ENCODE peak calls at places on chromosomes 6 and 20, in eight cellular contexts. One of them, this sample, is unnamed.

GRCh38 chr6:163170294-163170883 is 244.1 kb upstream of the QKI start:
- DNase-seq in A549: peak
- DNase-seq in GM13977: no peak
- DNase-seq in neural crest cell: no peak
- DNase-seq in choroid plexus epithelial cell: peak
- DNase-seq in HFFc6: no peak
- DNase-seq in NB4: peak
- DNase-seq in LNCaP clone FGC: no peak
- DNase-seq in this sample: peak

GRCh38 chr6:121442591-121442990 is 7.1 kb downstream of the GJA1 start:
- DNase-seq in neural crest cell: no peak
- DNase-seq in LNCaP clone FGC: no peak
- DNase-seq in choroid plexus epithelial cell: no peak
- DNase-seq in A549: no peak
- DNase-seq in HFFc6: no peak
- DNase-seq in NB4: no peak
- DNase-seq in GM13977: no peak
- DNase-seq in this sample: no peak

GRCh38 chr20:33563788-33564187 is 73.9 kb downstream of the CBFA2T2 start:
- DNase-seq in choroid plexus epithelial cell: no peak
- DNase-seq in HFFc6: no peak
- DNase-seq in LNCaP clone FGC: no peak
- DNase-seq in GM13977: no peak
- DNase-seq in neural crest cell: no peak
- DNase-seq in NB4: no peak
- DNase-seq in A549: no peak
- DNase-seq in this sample: no peak

GRCh38 chr6:109031416-109031815 is 63.2 kb downstream of the SESN1 start:
- DNase-seq in GM13977: no peak
- DNase-seq in choroid plexus epithelial cell: no peak
- DNase-seq in LNCaP clone FGC: no peak
- DNase-seq in neural crest cell: no peak
- DNase-seq in NB4: no peak
- DNase-seq in A549: no peak
- DNase-seq in HFFc6: no peak
- DNase-seq in this sample: no peak

GRCh38 chr6:13447949-13448724 is 39.3 kb downstream of the GFOD1 start:
- DNase-seq in GM13977: no peak
- DNase-seq in choroid plexus epithelial cell: no peak
- DNase-seq in HFFc6: no peak
- DNase-seq in neural crest cell: no peak
- DNase-seq in NB4: peak
- DNase-seq in LNCaP clone FGC: no peak
- DNase-seq in A549: no peak
- DNase-seq in this sample: no peak

GRCh38 chr6:27867051-27867940 is 44.9 kb downstream of the OR2B2 start:
- DNase-seq in choroid plexus epithelial cell: peak
- DNase-seq in NB4: peak
- DNase-seq in neural crest cell: peak
- DNase-seq in GM13977: peak
- DNase-seq in HFFc6: peak
- DNase-seq in LNCaP clone FGC: no peak
- DNase-seq in A549: no peak
- DNase-seq in this sample: peak

GRCh38 chr6:142613981-142614380 is 312.2 kb downstream of the ADGRG6 start:
- DNase-seq in neural crest cell: no peak
- DNase-seq in A549: no peak
- DNase-seq in NB4: no peak
- DNase-seq in choroid plexus epithelial cell: no peak
- DNase-seq in LNCaP clone FGC: no peak
- DNase-seq in HFFc6: no peak
- DNase-seq in GM13977: no peak
- DNase-seq in this sample: no peak

GRCh38 chr20:41960166-41960565 is 342.0 kb upstream of the CHD6 start:
- DNase-seq in LNCaP clone FGC: no peak
- DNase-seq in HFFc6: no peak
- DNase-seq in choroid plexus epithelial cell: no peak
- DNase-seq in GM13977: no peak
- DNase-seq in neural crest cell: no peak
- DNase-seq in A549: no peak
- DNase-seq in NB4: no peak
- DNase-seq in this sample: no peak

GRCh38 chr6:32113386-32114352 is 4.5 kb upstream of the TNXB start:
- DNase-seq in LNCaP clone FGC: no peak
- DNase-seq in choroid plexus epithelial cell: peak
- DNase-seq in NB4: no peak
- DNase-seq in neural crest cell: no peak
- DNase-seq in GM13977: no peak
- DNase-seq in A549: peak
- DNase-seq in HFFc6: peak
- DNase-seq in this sample: no peak

GRCh38 chr6:131867744-131868143 is 59.9 kb downstream of the ENPP1 start:
- DNase-seq in LNCaP clone FGC: no peak
- DNase-seq in A549: no peak
- DNase-seq in neural crest cell: no peak
- DNase-seq in HFFc6: no peak
- DNase-seq in choroid plexus epithelial cell: peak
- DNase-seq in GM13977: no peak
- DNase-seq in NB4: no peak
- DNase-seq in this sample: no peak

GRCh38 chr20:23082846-23083552 is 3.1 kb downstream of the CD93 start:
- DNase-seq in NB4: peak
- DNase-seq in HFFc6: no peak
- DNase-seq in choroid plexus epithelial cell: no peak
- DNase-seq in neural crest cell: no peak
- DNase-seq in LNCaP clone FGC: no peak
- DNase-seq in GM13977: no peak
- DNase-seq in A549: no peak
- DNase-seq in this sample: no peak

DNA sequence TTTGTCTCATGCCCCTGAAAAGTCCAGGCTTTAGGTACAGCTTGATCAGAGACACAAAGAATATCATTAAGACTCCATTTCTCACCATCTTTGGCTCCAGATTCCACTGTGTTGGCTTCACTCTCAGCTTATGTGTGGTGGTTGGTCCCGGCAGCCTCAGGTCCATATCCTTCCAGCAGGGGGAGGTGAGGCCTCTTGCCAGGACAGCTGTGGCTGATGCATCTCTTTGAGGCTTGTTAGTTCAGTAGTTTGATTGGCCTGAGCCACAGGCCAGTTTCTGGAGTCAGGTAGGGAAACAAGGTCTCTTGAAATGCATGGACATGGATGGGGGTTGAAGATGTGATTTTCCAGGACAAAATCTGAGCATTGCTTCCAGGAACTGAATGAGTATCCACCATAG is 62.4 kb downstream of the JAG1 start:
- DNase-seq in A549: no peak
- DNase-seq in choroid plexus epithelial cell: peak
- DNase-seq in LNCaP clone FGC: no peak
- DNase-seq in GM13977: peak
- DNase-seq in HFFc6: peak
- DNase-seq in NB4: peak
- DNase-seq in neural crest cell: no peak
- DNase-seq in this sample: peak
- TF ChIP-seq CTCF in A549: peak
- TF ChIP-seq CTCF in choroid plexus epithelial cell: peak
- TF ChIP-seq CTCF in LNCaP clone FGC: peak
- TF ChIP-seq CTCF in GM13977: peak
- TF ChIP-seq CTCF in HFFc6: peak
- TF ChIP-seq CTCF in NB4: peak
- TF ChIP-seq CTCF in neural crest cell: peak
- TF ChIP-seq CTCF in this sample: no peak

GRCh38 chr6:30829016-30829415 is 55.3 kb upstream of the DDR1 start:
- DNase-seq in neural crest cell: no peak
- DNase-seq in A549: no peak
- DNase-seq in LNCaP clone FGC: no peak
- DNase-seq in choroid plexus epithelial cell: no peak
- DNase-seq in GM13977: no peak
- DNase-seq in NB4: no peak
- DNase-seq in HFFc6: no peak
- DNase-seq in this sample: no peak

GRCh38 chr6:30821862-30822784 is 62.2 kb upstream of the DDR1 start:
- DNase-seq in HFFc6: peak
- DNase-seq in NB4: peak
- DNase-seq in neural crest cell: no peak
- DNase-seq in A549: peak
- DNase-seq in choroid plexus epithelial cell: peak
- DNase-seq in GM13977: peak
- DNase-seq in LNCaP clone FGC: no peak
- DNase-seq in this sample: peak

GRCh38 chr6:30826961-30827342 is 57.4 kb upstream of the DDR1 start:
- DNase-seq in GM13977: no peak
- DNase-seq in neural crest cell: no peak
- DNase-seq in HFFc6: no peak
- DNase-seq in NB4: no peak
- DNase-seq in LNCaP clone FGC: no peak
- DNase-seq in A549: no peak
- DNase-seq in choroid plexus epithelial cell: no peak
- DNase-seq in this sample: no peak

GRCh38 chr6:30828027-30828962 is 56.0 kb upstream of the DDR1 start:
- DNase-seq in HFFc6: peak
- DNase-seq in A549: peak
- DNase-seq in neural crest cell: peak
- DNase-seq in choroid plexus epithelial cell: peak
- DNase-seq in NB4: peak
- DNase-seq in GM13977: peak
- DNase-seq in LNCaP clone FGC: peak
- DNase-seq in this sample: peak

GRCh38 chr6:30824698-30825097 is 59.6 kb upstream of the DDR1 start:
- DNase-seq in choroid plexus epithelial cell: no peak
- DNase-seq in GM13977: no peak
- DNase-seq in HFFc6: no peak
- DNase-seq in LNCaP clone FGC: no peak
- DNase-seq in A549: no peak
- DNase-seq in neural crest cell: no peak
- DNase-seq in NB4: no peak
- DNase-seq in this sample: no peak
- TF ChIP-seq CTCF in choroid plexus epithelial cell: no peak
- TF ChIP-seq CTCF in GM13977: no peak
- TF ChIP-seq CTCF in HFFc6: no peak
- TF ChIP-seq CTCF in LNCaP clone FGC: no peak
- TF ChIP-seq CTCF in A549: no peak
- TF ChIP-seq CTCF in neural crest cell: no peak
- TF ChIP-seq CTCF in NB4: no peak
- TF ChIP-seq CTCF in this sample: no peak

GRCh38 chr20:62660216-62660615 is 17.9 kb downstream of the SLCO4A1 start:
- DNase-seq in choroid plexus epithelial cell: no peak
- DNase-seq in GM13977: no peak
- DNase-seq in NB4: no peak
- DNase-seq in LNCaP clone FGC: no peak
- DNase-seq in HFFc6: no peak
- DNase-seq in A549: no peak
- DNase-seq in neural crest cell: no peak
- DNase-seq in this sample: no peak

GRCh38 chr20:62658593-62659159 is 16.4 kb downstream of the SLCO4A1 start:
- DNase-seq in LNCaP clone FGC: no peak
- DNase-seq in GM13977: no peak
- DNase-seq in neural crest cell: no peak
- DNase-seq in HFFc6: no peak
- DNase-seq in choroid plexus epithelial cell: no peak
- DNase-seq in NB4: no peak
- DNase-seq in A549: no peak
- DNase-seq in this sample: no peak

GRCh38 chr20:62657956-62658355 is 15.7 kb downstream of the SLCO4A1 start:
- DNase-seq in neural crest cell: no peak
- DNase-seq in A549: no peak
- DNase-seq in HFFc6: no peak
- DNase-seq in choroid plexus epithelial cell: no peak
- DNase-seq in NB4: no peak
- DNase-seq in GM13977: no peak
- DNase-seq in LNCaP clone FGC: no peak
- DNase-seq in this sample: no peak

GRCh38 chr20:62660768-62661167 is 18.5 kb downstream of the SLCO4A1 start:
- DNase-seq in LNCaP clone FGC: no peak
- DNase-seq in GM13977: no peak
- DNase-seq in HFFc6: no peak
- DNase-seq in neural crest cell: no peak
- DNase-seq in A549: no peak
- DNase-seq in choroid plexus epithelial cell: no peak
- DNase-seq in NB4: no peak
- DNase-seq in this sample: no peak

DNA sequence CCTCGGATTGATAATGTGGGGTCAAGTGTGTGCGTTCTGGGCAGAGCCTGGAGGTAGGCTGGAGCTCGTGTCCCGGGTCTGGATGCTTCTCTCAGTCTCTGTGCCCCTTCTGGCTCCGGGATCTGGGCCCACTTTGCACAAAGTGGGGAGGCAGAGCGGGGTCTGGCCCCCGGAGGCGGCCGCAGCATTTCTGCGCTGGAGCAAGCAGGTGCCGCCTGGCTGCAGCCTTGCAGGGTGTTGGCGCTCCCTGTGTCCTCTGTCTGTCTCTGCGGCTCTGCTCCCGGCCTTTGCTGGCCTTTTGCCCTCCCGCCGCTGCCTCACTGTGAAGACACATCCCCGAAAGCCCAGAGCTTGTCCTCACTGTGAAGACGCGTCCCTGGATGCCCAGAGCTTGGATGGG is 17.2 kb downstream of the SLCO4A1 start:
- DNase-seq in neural crest cell: no peak
- DNase-seq in choroid plexus epithelial cell: no peak
- DNase-seq in A549: no peak
- DNase-seq in NB4: no peak
- DNase-seq in LNCaP clone FGC: no peak
- DNase-seq in HFFc6: no peak
- DNase-seq in GM13977: no peak
- DNase-seq in this sample: no peak
- TF ChIP-seq CTCF in neural crest cell: no peak
- TF ChIP-seq CTCF in choroid plexus epithelial cell: no peak
- TF ChIP-seq CTCF in A549: no peak
- TF ChIP-seq CTCF in NB4: no peak
- TF ChIP-seq CTCF in LNCaP clone FGC: no peak
- TF ChIP-seq CTCF in HFFc6: no peak
- TF ChIP-seq CTCF in GM13977: no peak
- TF ChIP-seq CTCF in this sample: no peak

GRCh38 chr20:38937000-38937399 is 10.8 kb downstream of the FAM83D start:
- DNase-seq in GM13977: no peak
- DNase-seq in NB4: no peak
- DNase-seq in LNCaP clone FGC: no peak
- DNase-seq in HFFc6: no peak
- DNase-seq in A549: no peak
- DNase-seq in neural crest cell: no peak
- DNase-seq in choroid plexus epithelial cell: no peak
- DNase-seq in this sample: no peak

GRCh38 chr20:38939686-38940085 is 13.5 kb downstream of the FAM83D start:
- DNase-seq in choroid plexus epithelial cell: no peak
- DNase-seq in NB4: no peak
- DNase-seq in HFFc6: no peak
- DNase-seq in GM13977: no peak
- DNase-seq in LNCaP clone FGC: no peak
- DNase-seq in neural crest cell: no peak
- DNase-seq in A549: no peak
- DNase-seq in this sample: no peak

GRCh38 chr20:38940644-38941043 is 14.4 kb downstream of the FAM83D start:
- DNase-seq in HFFc6: no peak
- DNase-seq in choroid plexus epithelial cell: no peak
- DNase-seq in A549: no peak
- DNase-seq in neural crest cell: no peak
- DNase-seq in LNCaP clone FGC: no peak
- DNase-seq in GM13977: no peak
- DNase-seq in NB4: no peak
- DNase-seq in this sample: no peak

GRCh38 chr20:38937978-38938473 is 11.8 kb downstream of the FAM83D start:
- DNase-seq in LNCaP clone FGC: no peak
- DNase-seq in GM13977: no peak
- DNase-seq in neural crest cell: no peak
- DNase-seq in A549: no peak
- DNase-seq in choroid plexus epithelial cell: no peak
- DNase-seq in HFFc6: no peak
- DNase-seq in NB4: no peak
- DNase-seq in this sample: no peak

GRCh38 chr20:38941726-38942389 is 15.6 kb downstream of the FAM83D start:
- DNase-seq in HFFc6: no peak
- DNase-seq in A549: no peak
- DNase-seq in GM13977: no peak
- DNase-seq in neural crest cell: no peak
- DNase-seq in NB4: no peak
- DNase-seq in choroid plexus epithelial cell: no peak
- DNase-seq in LNCaP clone FGC: no peak
- DNase-seq in this sample: no peak
- TF ChIP-seq CTCF in HFFc6: peak
- TF ChIP-seq CTCF in A549: no peak
- TF ChIP-seq CTCF in GM13977: no peak
- TF ChIP-seq CTCF in neural crest cell: peak
- TF ChIP-seq CTCF in NB4: peak
- TF ChIP-seq CTCF in choroid plexus epithelial cell: no peak
- TF ChIP-seq CTCF in LNCaP clone FGC: no peak
- TF ChIP-seq CTCF in this sample: no peak